ENCODE peak calls at places on chromosomes 16 and 17, in eight cellular contexts. Q is left cardiac atrium; K is mucosa of descending colon; P is adrenal gland; U is activated T-helper 1 cell treated with Interleukin-2 at 50 U/mL for 16 hours; T is skeletal muscle cell; W is lower leg skin; R is central memory CD4-positive, alpha-beta T cell. Z is an unnamed sample.

GRCh38 chr17:32795339-32795979 is 81.5 kb downstream of the MYO1D start:
- DNase-seq in U (no peak), T (no peak), R (no peak), P (no peak), K (no peak), Q (no peak), W (no peak), Z (no peak)

GRCh38 chr16:17271687-17272086 is 199.1 kb downstream of the XYLT1 start:
- DNase-seq in P (peak), U (no peak), W (no peak), K (no peak), R (no peak), T (no peak), Q (peak), Z (no peak)

GRCh38 chr17:8318536-8318935 is 8.5 kb downstream of the ARHGEF15 start:
- DNase-seq in K (no peak), U (no peak), Q (no peak), T (no peak), W (no peak), R (no peak), P (no peak), Z (no peak)

GRCh38 chr17:28227278-28228108 is 91.5 kb upstream of the TMEM97 start:
- DNase-seq in T (no peak), Q (peak), W (peak), R (no peak), U (no peak), P (peak), K (peak), Z (peak)

GRCh38 chr17:81601525-81602120 is 35.3 kb downstream of the NPLOC4 start:
- DNase-seq in Q (no peak), K (no peak), W (no peak), R (peak), P (peak), U (peak), T (peak), Z (no peak)

GRCh38 chr17:50426814-50427787 is 1.1 kb downstream of the ACSF2 start:
- DNase-seq in T (no peak), K (no peak), U (no peak), R (peak), Q (peak), P (peak), W (no peak), Z (no peak)

GRCh38 chr16:22077700-22078313 is 14.5 kb upstream of the VWA3A start:
- DNase-seq in W (peak), Q (peak), R (peak), T (no peak), P (peak), U (peak), K (no peak), Z (peak)

GRCh38 chr17:72125226-72125651 is 4.4 kb downstream of the SOX9 start:
- DNase-seq in T (no peak), W (no peak), Q (no peak), P (no peak), R (no peak), K (no peak), U (no peak), Z (no peak)

GRCh38 chr17:10613775-10614513 is 43.2 kb downstream of the MYH3 start:
- DNase-seq in T (no peak), Q (no peak), K (no peak), U (no peak), R (no peak), P (no peak), W (peak), Z (no peak)

GRCh38 chr16:31157136-31157535 is 7.3 kb upstream of the PRSS36 start:
- DNase-seq in K (no peak), T (no peak), Q (peak), R (no peak), W (no peak), U (no peak), P (no peak), Z (no peak)

GRCh38 chr16:78596996-78597422 is 497.6 kb downstream of the WWOX start:
- DNase-seq in K (no peak), Q (no peak), U (no peak), W (no peak), P (no peak), R (no peak), T (no peak), Z (no peak)

GRCh38 chr17:74776990-74777389 is 845 bp upstream of the NAT9 start:
- DNase-seq in K (no peak), U (no peak), R (no peak), W (no peak), T (no peak), Q (no peak), P (no peak), Z (no peak)

GRCh38 chr16:61823326-61823725 is 212.9 kb downstream of the CDH8 start:
- DNase-seq in T (no peak), P (no peak), R (no peak), U (no peak), K (no peak), Q (no peak), W (no peak), Z (no peak)

GRCh38 chr17:78933025-78933958 is 8.1 kb upstream of the TIMP2 start:
- DNase-seq in W (peak), U (peak), K (no peak), R (peak), T (peak), Q (peak), P (peak), Z (no peak)

GRCh38 chr16:82965808-82966207 is 339.0 kb downstream of the CDH13 start:
- DNase-seq in U (no peak), W (no peak), Q (no peak), P (no peak), T (no peak), K (no peak), R (no peak), Z (no peak)

GRCh38 chr16:23296994-23297393 is 5.1 kb upstream of the SCNN1B start:
- DNase-seq in P (no peak), T (no peak), U (no peak), R (no peak), Q (no peak), W (no peak), K (no peak), Z (no peak)

GRCh38 chr17:78239489-78239931 is 8.1 kb downstream of the TMEM235 start:
- DNase-seq in K (no peak), P (no peak), W (no peak), Q (no peak), R (no peak), T (no peak), U (no peak), Z (no peak)

GRCh38 chr16:15032547-15033308 is 23.1 kb downstream of the NTAN1 start:
- DNase-seq in W (peak), R (peak), Q (no peak), K (no peak), U (no peak), T (no peak), P (no peak), Z (no peak)

Z was measured in posterior cingulate gyrus.